ENCODE peak calls at places on chromosome 10, in five cellular contexts. M, T, Q, S and E are unnamed samples.

GRCh38 chr10:94890264-94891022 is 48.0 kb upstream of the CYP2C9 start:
- DNase-seq in T (no peak), S (no peak), M (no peak), Q (no peak), E (no peak)

GRCh38 chr10:34262965-34263364 is 552.1 kb downstream of the PARD3 start:
- DNase-seq in Q (no peak), T (peak; percentile 32), S (no peak), M (no peak), E (no peak)

GRCh38 chr10:112564337-112564736 is 117.3 kb downstream of the VTI1A start:
- DNase-seq in M (no peak), S (no peak), T (no peak), Q (no peak), E (no peak)

GRCh38 chr10:70404906-70405824 is 1.2 kb downstream of the EIF4EBP2 start:
- DNase-seq in S (no peak), M (peak; percentile 95), T (no peak), Q (peak; percentile 51), E (peak; percentile 86)

GRCh38 chr10:77290528-77291155 is 347.0 kb downstream of the KCNMA1 start:
- DNase-seq in S (no peak), T (no peak), Q (no peak), M (peak; percentile 90), E (no peak)

GRCh38 chr10:131032329-131033165 is 279.0 kb downstream of the TCERG1L start:
- DNase-seq in T (no peak), M (no peak), S (no peak), Q (no peak), E (no peak)

GRCh38 chr10:61140765-61141392 is 196.9 kb upstream of the RHOBTB1 start:
- DNase-seq in Q (no peak), T (peak; percentile 67), S (peak; percentile 73), M (no peak), E (no peak)

GRCh38 chr10:131892817-131893675 is 7.8 kb upstream of the PPP2R2D start:
- DNase-seq in M (no peak), Q (no peak), T (no peak), S (no peak), E (no peak)

GRCh38 chr10:117818696-117819095 is 228.0 kb downstream of the RAB11FIP2 start:
- DNase-seq in M (no peak), S (no peak), T (no peak), Q (no peak), E (no peak)

GRCh38 chr10:96440257-96441125 is 73.2 kb downstream of the TLL2 start:
- DNase-seq in S (no peak), M (no peak), T (no peak), Q (no peak), E (no peak)

GRCh38 chr10:52420656-52421055 is 106.6 kb downstream of the DKK1 start:
- DNase-seq in M (no peak), Q (no peak), T (no peak), S (no peak), E (no peak)

GRCh38 chr10:60521974-60522405 is 132.3 kb upstream of the ANK3 start:
- DNase-seq in M (no peak), S (no peak), T (peak; percentile 95), Q (peak; percentile 29), E (no peak)

GRCh38 chr10:59064116-59064707 is 112.2 kb upstream of the PHYHIPL start:
- DNase-seq in M (no peak), T (no peak), S (no peak), Q (no peak), E (no peak)

GRCh38 chr10:96585726-96586418 is 940 bp downstream of the TM9SF3 start:
- DNase-seq in M (no peak), S (no peak), Q (no peak), T (peak; percentile 34), E (no peak)

GRCh38 chr10:63005246-63005645 is 127.9 kb upstream of the NRBF2 start:
- DNase-seq in Q (no peak), M (peak; percentile 55), T (no peak), S (no peak), E (no peak)

GRCh38 chr10:31186225-31187010 is 132.6 kb upstream of the ZEB1 start:
- DNase-seq in Q (no peak), M (no peak), T (no peak), S (no peak), E (no peak)

GRCh38 chr10:52437205-52437646 is 123.1 kb downstream of the DKK1 start:
- DNase-seq in T (no peak), Q (no peak), M (no peak), S (no peak), E (no peak)

GRCh38 chr10:78779339-78779955 is 289.3 kb upstream of the ZMIZ1 start:
- DNase-seq in Q (no peak), T (no peak), M (no peak), S (no peak), E (no peak)

GRCh38 chr10:114603303-114603702 is 54.8 kb downstream of the ABLIM1 start:
- DNase-seq in M (no peak), T (no peak), S (no peak), Q (no peak), E (no peak)